ENCODE peak calls at places on chromosomes 2 and 18, in seven cellular contexts. I is fibroblast of lung, U is endothelial cell of umbilical vein, O is prostate gland, E is stomach, V is pancreas, H is adipocyte. W is an unnamed sample. For H3K4me1, the result is how much of the 10 kb centered on the place peaks cover.

GRCh38 chr2:8571792-8572499 is 109.9 kb upstream of the ID2 start:
- DNase-seq in H (no peak), I (no peak), U (no peak), O (peak), V (no peak), E (peak), W (no peak)

GRCh38 chr2:71603311-71603794 is 150.0 kb downstream of the DYSF start:
- DNase-seq in U (no peak), E (no peak), I (no peak), V (peak), O (no peak), H (peak), W (no peak)

GRCh38 chr18:12904012-12904516 is 20.0 kb upstream of the PTPN2 start:
- DNase-seq in H (no peak), V (no peak), O (no peak), I (peak), E (no peak), U (no peak), W (no peak)

GRCh38 chr2:98738304-98738703 is 7.4 kb upstream of the MGAT4A start:
- DNase-seq in E (no peak), O (no peak), I (no peak), H (no peak), U (no peak), V (peak), W (no peak)

GRCh38 chr2:9145109-9145751 is 61.4 kb upstream of the ASAP2 start:
- DNase-seq in U (no peak), E (no peak), I (peak), O (no peak), V (no peak), H (no peak), W (no peak)

GRCh38 chr2:42234056-42234455 is 64.9 kb downstream of the EML4 start:
- DNase-seq in V (no peak), H (peak), E (no peak), O (no peak), U (peak), I (peak), W (peak)

GRCh38 chr2:45874324-45874723 is 222.8 kb downstream of the PRKCE start:
- DNase-seq in U (no peak), V (peak), H (no peak), O (peak), I (no peak), E (peak), W (no peak)

GRCh38 chr2:33033524-33034150 is 86.9 kb downstream of the LTBP1 start:
- DNase-seq in H (peak), U (peak), I (peak), V (no peak), O (no peak), E (no peak), W (peak)

GRCh38 chr2:207930747-207931146 is 94.6 kb downstream of the PLEKHM3 start:
- DNase-seq in V (peak), E (peak), O (peak), I (no peak), U (no peak), H (no peak), W (peak)

GRCh38 chr2:229783108-229783721 is 68.9 kb upstream of the DNER start:
- DNase-seq in E (no peak), V (no peak), U (no peak), O (no peak), H (no peak), I (no peak), W (no peak)

GRCh38 chr2:26298638-26299393 is 47.1 kb upstream of the SELENOI start:
- DNase-seq in E (peak), V (no peak), O (peak), H (peak), U (peak), I (peak), W (peak)

GRCh38 chr2:238382381-238382781 is 44.3 kb upstream of the ASB1 start:
- DNase-seq in H (peak), E (peak), U (no peak), I (no peak), O (no peak), V (no peak), W (no peak)

GRCh38 chr2:147683380-147683779 is 161.4 kb upstream of the ACVR2A start:
- DNase-seq in I (no peak), E (no peak), H (no peak), U (no peak), O (no peak), V (no peak), W (no peak)

GRCh38 chr2:96271995-96272394 is 6.0 kb downstream of the CIAO1 start:
- DNase-seq in I (no peak), O (no peak), E (no peak), U (no peak), V (no peak), H (no peak), W (no peak)

GRCh38 chr2:86622409-86622877 is 1.2 kb downstream of the RNF103 start:
- DNase-seq in H (peak), E (peak), V (peak), O (peak), I (peak), U (peak), W (peak)

GRCh38 chr2:23673830-23674679 is 252.9 kb downstream of the ATAD2B start:
- DNase-seq in U (no peak), O (no peak), H (no peak), V (peak), I (no peak), E (no peak), W (no peak)

GRCh38 chr2:150732064-150732463 is 244.6 kb upstream of the RND3 start:
- DNase-seq in H (peak), V (no peak), E (no peak), O (no peak), I (peak), U (peak), W (peak)

GRCh38 chr2:112640800-112641675 is 4.7 kb upstream of the SLC20A1 start:
- DNase-seq in O (no peak), E (no peak), H (peak), U (peak), I (peak), V (no peak), W (peak)

GRCh38 chr2:126700677-126701076 is 44.7 kb downstream of the GYPC start:
- DNase-seq in I (peak), V (no peak), H (peak), U (no peak), O (no peak), E (no peak), W (no peak)

GRCh38 chr2:203799905-203800304 is 67.7 kb upstream of the CTLA4 start:
- DNase-seq in V (no peak), O (no peak), I (no peak), E (no peak), U (no peak), H (no peak), W (no peak)

GRCh38 chr2:74597456-74597855 is 42.9 kb downstream of the DOK1 start:
- DNase-seq in U (no peak), V (no peak), E (no peak), I (no peak), H (no peak), O (no peak), W (no peak)

GRCh38 chr2:240348522-240348921 is 86.9 kb upstream of the GPC1 start:
- DNase-seq in V (no peak), H (no peak), E (no peak), I (peak), U (no peak), O (no peak), W (peak)

GRCh38 chr18:76678248-76678647 is 144.1 kb upstream of the ZNF236 start:
- DNase-seq in E (no peak), I (no peak), U (no peak), V (no peak), H (no peak), O (no peak), W (no peak)

GRCh38 chr2:147273628-147274027 is 571.2 kb upstream of the ACVR2A start:
- DNase-seq in H (no peak), V (no peak), I (no peak), O (no peak), U (no peak), E (no peak), W (peak)

GRCh38 chr2:9282713-9283112 is 76.1 kb downstream of the ASAP2 start:
- DNase-seq in U (no peak), H (no peak), E (peak), I (no peak), O (no peak), V (no peak), W (no peak)

GRCh38 chr2:97748397-97748796 is 35.0 kb downstream of the ZAP70 start:
- DNase-seq in H (no peak), O (no peak), E (no peak), I (no peak), V (no peak), U (no peak), W (no peak)

GRCh38 chr2:222598611-222599010 is 57.3 kb downstream of the FARSB start:
- DNase-seq in V (no peak), I (no peak), E (no peak), O (no peak), H (no peak), U (no peak), W (no peak)

GRCh38 chr2:37326285-37326684 is 1.7 kb upstream of the PRKD3 start:
- DNase-seq in V (no peak), E (no peak), I (peak), H (peak), U (peak), O (peak), W (peak)

GRCh38 chr18:40687401-40687800 is 1267.6 kb upstream of the PIK3C3 start:
- DNase-seq in I (peak), V (no peak), O (no peak), E (no peak), H (peak), U (no peak), W (no peak)

GRCh38 chr2:1665761-1666505 is 78.4 kb downstream of the PXDN start:
- DNase-seq in I (no peak), E (peak), O (no peak), H (no peak), U (no peak), V (no peak), W (no peak)

GRCh38 chr2:102484310-102485061 is 11.5 kb downstream of the SLC9A4 start:
- DNase-seq in E (no peak), U (no peak), H (no peak), V (no peak), O (no peak), I (no peak), W (no peak)
- H3K4me1 ChIP-seq in E (under half), U (under half), H (under half), V (under half), O (under half), I (under half), W (under half)

GRCh38 chr2:175151791-175152190 is 16.2 kb downstream of the ATF2 start:
- DNase-seq in U (no peak), V (no peak), I (no peak), E (no peak), O (no peak), H (no peak), W (no peak)

GRCh38 chr2:175156534-175156933 is 11.5 kb downstream of the ATF2 start:
- DNase-seq in V (no peak), O (no peak), I (peak), H (no peak), U (peak), E (no peak), W (no peak)

GRCh38 chr2:175158894-175159293 is 9.1 kb downstream of the ATF2 start:
- DNase-seq in H (no peak), V (no peak), O (no peak), E (no peak), U (no peak), I (no peak), W (no peak)

GRCh38 chr2:175152242-175152641 is 15.8 kb downstream of the ATF2 start:
- DNase-seq in I (peak), V (no peak), U (no peak), E (no peak), H (no peak), O (no peak), W (no peak)

DNA sequence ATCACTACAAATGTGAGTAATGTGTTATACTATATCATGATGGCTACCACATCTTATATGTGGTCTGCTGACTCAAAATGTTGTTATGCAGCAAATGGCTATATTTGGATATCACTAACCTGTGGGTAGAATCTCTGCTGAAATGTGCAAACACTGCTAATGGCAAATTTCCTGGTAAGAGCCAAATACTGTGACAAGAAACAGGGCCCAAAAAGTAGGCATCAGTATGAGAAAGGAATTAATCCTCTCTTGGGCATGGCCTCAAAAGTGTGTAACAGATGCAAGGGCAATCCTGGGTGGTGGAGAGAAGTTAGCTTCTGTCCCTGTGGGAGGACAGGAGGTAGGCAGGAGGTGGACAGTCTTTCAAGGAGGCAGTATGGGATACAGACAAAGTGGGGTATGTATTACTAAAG is 13.3 kb downstream of the ATF2 start:
- DNase-seq in H (peak), I (peak), E (no peak), V (no peak), O (no peak), U (no peak), W (peak)
- H3K4me1 ChIP-seq in H (under half), I (under half), E (under half), V (under half), O (under half), U (under half), W (under half)

GRCh38 chr2:28448738-28449100 is 47.1 kb upstream of the PLB1 start:
- DNase-seq in U (no peak), I (no peak), H (no peak), V (no peak), O (no peak), E (no peak), W (no peak)

GRCh38 chr2:28445448-28446258 is 50.2 kb upstream of the PLB1 start:
- DNase-seq in I (peak), E (no peak), V (no peak), H (peak), U (peak), O (no peak), W (peak)

GRCh38 chr2:28449489-28450395 is 46.1 kb upstream of the PLB1 start:
- DNase-seq in V (peak), O (no peak), E (no peak), I (peak), H (no peak), U (peak), W (peak)

GRCh38 chr2:28449126-28449488 is 46.8 kb upstream of the PLB1 start:
- DNase-seq in O (no peak), I (no peak), E (no peak), V (peak), H (no peak), U (no peak), W (no peak)

GRCh38 chr2:28447943-28448737 is 47.7 kb upstream of the PLB1 start:
- DNase-seq in U (no peak), I (peak), H (peak), E (no peak), V (no peak), O (no peak), W (peak)
- H3K4me1 ChIP-seq in U (under half), I (under half), H (under half), E (under half), V (under half), O (under half), W (half or more)

GRCh38 chr2:40343904-40344303 is 108.0 kb downstream of the SLC8A1 start:
- DNase-seq in H (peak), I (peak), U (no peak), O (no peak), V (no peak), E (no peak), W (peak)

GRCh38 chr2:40346535-40347354 is 105.1 kb downstream of the SLC8A1 start:
- DNase-seq in I (peak), O (no peak), U (peak), V (no peak), H (peak), E (no peak), W (no peak)

GRCh38 chr2:40341198-40341597 is 110.7 kb downstream of the SLC8A1 start:
- DNase-seq in O (no peak), I (peak), V (no peak), E (no peak), U (no peak), H (peak), W (no peak)

GRCh38 chr2:40348038-40348437 is 103.9 kb downstream of the SLC8A1 start:
- DNase-seq in H (no peak), O (no peak), E (no peak), I (no peak), U (no peak), V (no peak), W (no peak)

GRCh38 chr2:40344364-40344763 is 107.5 kb downstream of the SLC8A1 start:
- DNase-seq in U (no peak), E (no peak), H (peak), O (no peak), I (no peak), V (no peak), W (no peak)
- H3K4me1 ChIP-seq in U (under half), E (under half), H (half or more), O (under half), I (under half), V (under half), W (under half)